ENCODE peak calls at places on chromosomes 7 and 10, in six cellular contexts. T, F, Z, D, Q and B are unnamed samples.

GRCh38 chr10:15084502-15084922 is 4.1 kb downstream of the ACBD7 start:
- DNase-seq in Q (peak; percentile 99), T (peak; percentile 82), F (peak; percentile 90), D (no peak), Z (peak; percentile 96), B (peak; percentile 51)

GRCh38 chr7:29035044-29035740 is 77.1 kb upstream of the TRIL start:
- DNase-seq in T (no peak), D (no peak), F (peak; percentile 93), Z (peak; percentile 91), Q (peak; percentile 83), B (no peak)

GRCh38 chr7:5232874-5233273 is 42.8 kb downstream of the WIPI2 start:
- DNase-seq in D (no peak), Q (no peak), Z (no peak), T (peak; percentile 39), F (no peak), B (no peak)

GRCh38 chr10:117555017-117555416 is 12.5 kb downstream of the EMX2 start:
- DNase-seq in F (no peak), Q (no peak), T (no peak), Z (no peak), D (no peak), B (no peak)

GRCh38 chr10:59706851-59707797 is 2.5 kb downstream of the SLC16A9 start:
- DNase-seq in F (no peak), Q (no peak), T (no peak), Z (no peak), D (no peak), B (no peak)

GRCh38 chr10:113425596-113425995 is 127.3 kb upstream of the HABP2 start:
- DNase-seq in F (peak; percentile 61), Z (peak; percentile 62), Q (no peak), D (no peak), T (no peak), B (no peak)

GRCh38 chr10:19098803-19099202 is 50.2 kb downstream of the MALRD1 start:
- DNase-seq in Z (no peak), D (no peak), F (no peak), Q (no peak), T (no peak), B (no peak)

GRCh38 chr7:73978681-73979563 is 49.1 kb upstream of the ELN start:
- DNase-seq in T (peak; percentile 49), F (peak; percentile 80), Z (peak; percentile 24), D (no peak), Q (peak; percentile 26), B (peak; percentile 83)

GRCh38 chr7:95139922-95140321 is 184.4 kb downstream of the PON1 start:
- DNase-seq in F (no peak), Z (no peak), D (no peak), T (no peak), Q (no peak), B (no peak)

GRCh38 chr7:122885583-122886356 is 490 bp downstream of the CADPS2 start:
- DNase-seq in T (peak; percentile 83), Q (peak; percentile 57), D (no peak), F (peak; percentile 31), Z (peak; percentile 66), B (peak; percentile 60)

GRCh38 chr10:104054430-104054829 is 31.2 kb downstream of the COL17A1 start:
- DNase-seq in D (no peak), F (peak; percentile 58), T (no peak), Z (peak; percentile 30), Q (no peak), B (no peak)

GRCh38 chr10:72564596-72564995 is 61.3 kb downstream of the MICU1 start:
- DNase-seq in T (no peak), Z (no peak), D (no peak), F (no peak), Q (peak; percentile 3), B (no peak)

GRCh38 chr7:88127637-88128290 is 92.1 kb downstream of the SRI start:
- DNase-seq in D (no peak), T (no peak), Q (no peak), Z (no peak), F (no peak), B (no peak)

GRCh38 chr7:113922049-113922448 is 3.2 kb upstream of the PPP1R3A start:
- DNase-seq in D (no peak), F (no peak), Z (no peak), Q (no peak), T (no peak), B (peak; percentile 55)

GRCh38 chr7:120984406-120984805 is 4.1 kb upstream of the CPED1 start:
- DNase-seq in F (no peak), Z (no peak), Q (no peak), T (no peak), D (no peak), B (no peak)

GRCh38 chr7:40546616-40547501 is 412.1 kb downstream of the SUGCT start:
- DNase-seq in T (no peak), F (peak; percentile 37), Z (peak; percentile 4), Q (peak; percentile 56), D (no peak), B (no peak)

GRCh38 chr7:27245124-27245797 is 2.7 kb downstream of the EVX1 start:
- DNase-seq in F (no peak), Q (no peak), T (peak; percentile 49), Z (no peak), D (no peak), B (no peak)

GRCh38 chr10:79404231-79404609 is 41.2 kb downstream of the ZCCHC24 start:
- DNase-seq in T (peak; percentile 45), Z (peak; percentile 11), Q (peak; percentile 23), F (peak; percentile 81), D (peak; percentile 42), B (peak; percentile 81)

DNA sequence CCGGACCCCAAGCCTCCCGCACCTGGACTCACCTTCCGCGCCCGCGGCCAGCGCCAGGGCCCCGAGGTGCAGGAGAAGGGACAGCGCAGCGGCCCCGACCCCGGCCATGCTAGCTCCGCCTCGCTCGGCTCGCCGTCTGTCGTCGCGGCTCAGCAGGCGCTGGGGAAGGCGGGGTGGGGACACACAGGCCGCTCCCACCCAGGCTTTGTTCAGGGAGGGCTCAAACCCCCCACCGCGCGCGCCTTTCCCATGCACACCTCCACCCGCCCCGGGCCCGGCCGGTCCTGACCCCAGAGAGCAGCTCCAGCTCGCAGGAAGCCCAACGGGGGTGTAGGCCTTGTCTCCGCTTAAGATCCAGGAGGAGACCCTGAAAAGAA is at the start of gene KCP:
- DNase-seq in T (peak; percentile 64), F (no peak), D (no peak), Z (no peak), Q (no peak), B (no peak)
- TF ChIP-seq EZH2 in T (no peak), F (no peak), D (no peak), Z (no peak), Q (no peak), B (no peak)

GRCh38 chr7:25656581-25657026 is 428.3 kb upstream of the NPVF start:
- DNase-seq in Q (no peak), D (peak; percentile 93), Z (peak; percentile 7), T (no peak), F (no peak), B (peak; percentile 55)

GRCh38 chr7:25658375-25658774 is 430.1 kb upstream of the NPVF start:
- DNase-seq in Q (no peak), Z (no peak), T (no peak), D (no peak), F (no peak), B (no peak)

GRCh38 chr7:25656071-25656470 is 427.8 kb upstream of the NPVF start:
- DNase-seq in T (no peak), D (no peak), Q (no peak), Z (no peak), F (no peak), B (no peak)

GRCh38 chr7:25662881-25663588 is 434.7 kb upstream of the NPVF start:
- DNase-seq in T (no peak), D (no peak), F (no peak), Z (no peak), Q (no peak), B (no peak)

DNA sequence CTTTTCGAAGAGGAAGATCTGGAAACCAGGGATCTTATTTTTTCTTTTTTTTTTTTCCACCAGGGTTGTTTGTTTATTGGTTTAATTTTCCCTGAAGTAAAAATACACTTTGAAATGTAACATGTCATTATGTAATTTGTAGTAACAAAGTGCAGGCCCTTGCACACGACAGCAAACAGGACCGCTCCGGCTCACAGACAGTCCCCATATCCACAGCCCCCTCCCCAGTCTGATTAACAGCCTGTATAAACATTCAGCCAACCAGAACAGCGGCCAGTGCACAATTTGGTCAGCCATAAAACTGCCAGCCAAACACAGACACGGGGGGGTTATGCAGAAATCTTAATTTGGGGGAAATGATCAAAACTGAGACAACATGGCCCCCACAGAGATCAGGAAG is 431.6 kb upstream of the NPVF start:
- DNase-seq in Z (no peak), D (no peak), Q (no peak), F (no peak), T (no peak), B (no peak)
- TF ChIP-seq EZH2 in Z (no peak), D (no peak), Q (no peak), F (no peak), T (no peak), B (no peak)

DNA sequence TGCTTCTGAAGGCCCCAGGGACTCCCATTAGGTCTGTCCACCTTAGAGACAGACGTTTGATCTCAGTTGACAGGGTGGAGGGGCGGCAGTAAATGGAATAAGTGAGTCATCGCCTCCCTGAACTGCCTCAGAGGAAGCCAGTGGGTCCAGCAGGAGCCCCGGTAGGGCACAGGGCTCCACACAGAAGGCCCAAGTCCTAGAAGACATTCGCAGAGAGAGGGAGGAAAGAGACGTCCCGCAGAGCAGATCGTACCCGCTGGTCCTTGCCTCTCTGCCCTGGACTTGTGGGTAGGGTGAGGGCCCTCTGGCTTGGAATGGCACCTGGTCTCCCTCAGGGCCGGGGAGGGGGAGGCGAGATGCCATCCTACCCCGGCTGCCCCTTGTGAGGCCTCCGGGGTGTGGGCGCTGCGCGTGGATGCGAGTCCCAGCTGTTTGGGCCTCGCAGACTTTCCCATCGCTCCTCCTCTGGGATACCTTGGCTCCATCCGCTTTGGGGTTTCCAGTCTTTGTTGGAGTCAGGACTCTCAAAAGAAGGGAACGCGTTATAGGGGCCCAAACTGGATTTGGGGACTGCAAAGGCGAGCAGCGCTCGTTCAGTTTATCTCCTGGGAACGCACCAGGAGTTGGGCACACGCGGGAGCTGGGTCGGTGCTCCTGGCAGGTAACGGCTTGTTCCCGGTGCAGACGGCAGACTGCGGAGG is 5.1 kb downstream of the TLX1 start:
- DNase-seq in Q (no peak), T (no peak), F (peak; percentile 15), Z (no peak), D (no peak), B (no peak)
- TF ChIP-seq EZH2 in Q (no peak), T (peak; percentile 42), F (no peak), Z (no peak), D (no peak), B (peak; percentile 8)

DNA sequence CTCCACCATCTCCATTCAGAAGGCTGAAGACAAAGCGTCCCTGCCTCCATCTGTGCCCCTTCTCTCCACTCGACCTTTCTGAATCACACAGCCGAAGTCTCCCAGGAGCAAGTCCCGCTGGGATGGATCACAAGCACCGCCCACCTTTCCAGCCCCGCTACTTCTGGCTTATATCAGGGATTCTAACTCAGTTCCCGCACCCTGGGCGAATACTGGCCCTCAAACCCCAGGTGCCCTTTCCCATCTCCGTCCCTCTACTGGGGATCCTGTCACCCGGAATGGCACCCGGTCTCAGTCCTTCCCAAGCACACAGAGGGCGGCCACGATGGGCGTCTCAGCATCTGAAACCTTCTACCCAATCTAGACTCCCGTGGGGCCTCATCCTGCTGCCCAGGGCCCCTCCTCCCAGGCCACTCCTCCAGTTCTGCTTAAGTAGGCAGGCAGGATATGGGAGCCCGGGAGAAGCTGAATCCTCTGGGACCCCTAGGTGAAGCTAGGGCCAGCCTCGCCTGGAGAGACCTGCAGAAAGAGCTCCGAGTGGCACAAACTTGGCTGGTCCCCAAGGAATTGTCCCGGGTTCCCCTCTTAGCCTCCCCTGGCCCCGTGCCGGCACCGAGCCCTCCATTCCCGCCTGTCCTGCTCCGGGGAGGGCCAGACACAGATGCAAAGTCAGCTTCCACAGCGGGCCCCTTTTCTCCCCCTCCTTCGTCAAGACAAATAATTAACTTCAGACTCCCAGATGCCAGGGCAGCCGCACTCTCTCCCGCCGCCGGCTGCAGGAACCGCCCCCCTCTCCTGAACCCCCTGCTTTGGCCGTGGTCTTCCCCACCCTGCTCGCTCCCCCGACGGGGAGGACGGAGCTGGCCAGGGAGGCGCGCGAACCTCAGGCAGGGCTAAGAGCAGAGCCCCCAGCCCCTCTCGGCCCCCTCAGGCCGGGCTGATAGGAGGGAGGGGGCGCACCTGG is 622 bp downstream of the KCP start:
- DNase-seq in T (peak; percentile 70), Q (no peak), D (no peak), F (no peak), Z (peak; percentile 17), B (peak; percentile 63)
- TF ChIP-seq EZH2 in T (peak; percentile 64), Q (no peak), D (no peak), F (no peak), Z (peak; percentile 71), B (no peak)